ENCODE peak calls at places on chromosome 5, in four cellular contexts. Z, C, U and O are unnamed samples. For H3K36me3, the result is how much of the 10 kb centered on the place peaks cover.

GRCh38 chr5:120447706-120448239 is 16.3 kb upstream of the PRR16 start:
- DNase-seq in Z (no peak), C (no peak), U (peak), O (peak)

GRCh38 chr5:170169996-170170395 is 62.8 kb upstream of the C5orf58 start:
- DNase-seq in C (no peak), U (no peak), Z (no peak), O (no peak)

GRCh38 chr5:174794941-174795672 is 70.7 kb downstream of the MSX2 start:
- DNase-seq in C (no peak), Z (no peak), U (peak), O (peak)

GRCh38 chr5:179120421-179120861 is 60.3 kb downstream of the ZNF354C start:
- DNase-seq in Z (peak), C (no peak), U (no peak), O (no peak)

GRCh38 chr5:53362521-53362941 is 117.9 kb upstream of the FST start:
- DNase-seq in C (peak), U (peak), Z (no peak), O (peak)

GRCh38 chr5:166188482-166188881 is 2103.0 kb upstream of the WWC1 start:
- DNase-seq in Z (no peak), C (no peak), U (no peak), O (no peak)

GRCh38 chr5:96413028-96413427 is 20.0 kb downstream of the PCSK1 start:
- DNase-seq in U (peak), C (no peak), Z (no peak), O (no peak)

GRCh38 chr5:75717082-75717922 is at the start of gene POC5:
- DNase-seq in Z (peak), C (peak), U (peak), O (peak)

GRCh38 chr5:135308752-135309151 is 90.3 kb downstream of the MACROH2A1 start:
- DNase-seq in U (peak), Z (no peak), C (no peak), O (peak)

GRCh38 chr5:121478636-121479035 is 373.0 kb upstream of the FTMT start:
- DNase-seq in U (no peak), Z (no peak), C (no peak), O (no peak)

GRCh38 chr5:74685979-74686631 is 1.1 kb downstream of the HEXB start:
- DNase-seq in U (peak), Z (no peak), C (no peak), O (no peak)

GRCh38 chr5:74679968-74680367 is 5.1 kb upstream of the HEXB start:
- DNase-seq in Z (no peak), U (peak), C (no peak), O (no peak)

GRCh38 chr5:74684900-74685851 is at the start of gene HEXB:
- DNase-seq in C (peak), Z (peak), U (peak), O (peak)

GRCh38 chr5:74686962-74687751 is 2.1 kb downstream of the HEXB start:
- DNase-seq in U (peak), C (no peak), Z (no peak), O (no peak)

GRCh38 chr5:74682636-74683035 is 2.4 kb upstream of the HEXB start:
- DNase-seq in C (no peak), U (peak), Z (no peak), O (no peak)
- H3K4me3 ChIP-seq in C (no peak), U (no peak), Z (no peak), O (no peak)

GRCh38 chr5:113448224-113448623 is 13.4 kb upstream of the TSSK1B start:
- DNase-seq in C (no peak), U (no peak), Z (no peak), O (no peak)
- TF ChIP-seq CTCF in C (no peak), U (no peak), Z (no peak), O (no peak)

GRCh38 chr5:157532022-157532421 is 43.6 kb downstream of the ADAM19 start:
- DNase-seq in Z (no peak), C (no peak), U (no peak), O (no peak)
- H3K36me3 ChIP-seq in Z (under half), C (under half), U (under half), O (half or more)

GRCh38 chr5:43065384-43066230 is 25.5 kb upstream of the ANXA2R start:
- DNase-seq in C (peak), Z (peak), U (peak), O (peak)
- H3K4me3 ChIP-seq in C (peak), Z (peak), U (peak), O (peak)

GRCh38 chr5:77828445-77828844 is 52.3 kb upstream of the TBCA start:
- DNase-seq in U (no peak), C (no peak), Z (no peak), O (no peak)
- TF ChIP-seq CTCF in U (peak), C (peak), Z (no peak), O (peak)

DNA sequence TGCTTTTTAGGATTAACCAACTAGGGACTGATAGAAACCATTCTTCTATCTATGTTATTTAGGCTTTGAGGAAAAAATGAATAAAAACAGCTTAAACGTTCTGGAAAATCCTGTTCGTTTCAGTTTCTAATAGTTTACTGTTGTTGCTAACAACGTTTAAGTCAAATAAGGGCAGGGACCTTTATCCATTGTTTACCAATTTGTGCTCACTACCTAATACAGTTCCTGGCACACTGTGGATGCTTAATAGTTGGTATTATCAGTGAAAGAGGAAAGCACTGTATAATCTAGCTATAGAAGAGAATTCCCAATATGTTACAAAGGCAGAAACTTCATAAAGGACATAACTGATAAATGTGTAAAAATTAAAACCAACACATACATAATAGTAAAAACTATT is 52.5 kb downstream of the ZFR start:
- DNase-seq in C (no peak), Z (no peak), U (no peak), O (no peak)
- H3K36me3 ChIP-seq in C (half or more), Z (half or more), U (under half), O (half or more)

GRCh38 chr5:177495243-177496060 is 2.0 kb downstream of the PDLIM7 start:
- DNase-seq in C (peak), U (peak), Z (peak), O (peak)

GRCh38 chr5:177494356-177495195 is 2.8 kb downstream of the PDLIM7 start:
- DNase-seq in U (peak), Z (peak), C (peak), O (peak)

GRCh38 chr5:177492841-177493240 is 4.6 kb downstream of the PDLIM7 start:
- DNase-seq in C (no peak), U (no peak), Z (no peak), O (no peak)

GRCh38 chr5:177491983-177492746 is 5.2 kb downstream of the PDLIM7 start:
- DNase-seq in Z (no peak), C (no peak), U (no peak), O (no peak)

DNA sequence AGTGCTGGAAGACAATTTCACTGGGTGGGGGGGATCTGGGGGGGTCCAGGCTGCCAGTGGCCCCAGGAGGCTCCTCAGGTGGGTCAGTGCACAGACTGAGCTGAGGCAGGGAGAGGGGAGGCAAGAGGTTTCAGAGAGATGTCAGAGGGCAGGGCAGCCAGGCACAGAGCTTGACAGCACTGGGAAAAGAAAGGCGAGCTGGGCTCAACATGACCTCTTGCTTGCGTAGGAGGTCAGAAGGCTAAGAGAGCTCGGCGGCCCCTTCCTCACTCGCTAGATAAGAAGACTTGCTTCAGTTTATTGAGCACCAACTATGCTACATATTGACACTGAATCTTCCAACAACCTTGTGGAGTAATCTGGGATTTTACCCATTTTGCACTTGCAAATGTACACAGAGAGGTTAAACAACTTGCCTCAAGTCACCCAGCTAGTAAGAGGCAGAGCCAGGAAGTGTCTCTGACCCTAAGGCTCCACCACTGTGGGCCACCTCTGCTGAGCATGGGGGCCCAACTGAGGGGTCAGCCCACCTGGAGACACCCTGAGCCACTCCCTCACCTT is 3.5 kb downstream of the PDLIM7 start:
- DNase-seq in U (no peak), Z (no peak), C (no peak), O (no peak)
- H3K4me3 ChIP-seq in U (peak), Z (no peak), C (no peak), O (peak)

DNA sequence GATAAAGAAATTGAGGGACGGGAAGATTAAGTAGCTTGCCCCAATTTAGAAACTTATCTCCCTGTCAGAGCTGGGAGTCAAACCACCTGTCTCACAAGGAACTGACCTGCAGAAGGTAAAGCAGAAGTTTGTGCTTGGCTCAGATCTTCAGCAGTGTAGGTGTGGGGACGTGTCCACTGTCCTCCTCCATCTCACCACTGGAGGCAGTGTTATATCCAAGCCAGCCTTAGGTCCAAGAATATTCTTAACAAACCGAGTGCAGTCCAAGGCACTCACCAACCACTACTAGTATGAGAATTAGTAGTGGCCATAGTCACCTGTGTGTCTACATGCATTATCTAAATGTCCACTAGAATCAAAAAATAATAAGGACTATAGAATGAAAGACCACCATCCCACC is 86.3 kb upstream of the IRX1 start:
- DNase-seq in Z (no peak), C (no peak), U (no peak), O (no peak)
- TF ChIP-seq CTCF in Z (peak), C (no peak), U (no peak), O (no peak)

DNA sequence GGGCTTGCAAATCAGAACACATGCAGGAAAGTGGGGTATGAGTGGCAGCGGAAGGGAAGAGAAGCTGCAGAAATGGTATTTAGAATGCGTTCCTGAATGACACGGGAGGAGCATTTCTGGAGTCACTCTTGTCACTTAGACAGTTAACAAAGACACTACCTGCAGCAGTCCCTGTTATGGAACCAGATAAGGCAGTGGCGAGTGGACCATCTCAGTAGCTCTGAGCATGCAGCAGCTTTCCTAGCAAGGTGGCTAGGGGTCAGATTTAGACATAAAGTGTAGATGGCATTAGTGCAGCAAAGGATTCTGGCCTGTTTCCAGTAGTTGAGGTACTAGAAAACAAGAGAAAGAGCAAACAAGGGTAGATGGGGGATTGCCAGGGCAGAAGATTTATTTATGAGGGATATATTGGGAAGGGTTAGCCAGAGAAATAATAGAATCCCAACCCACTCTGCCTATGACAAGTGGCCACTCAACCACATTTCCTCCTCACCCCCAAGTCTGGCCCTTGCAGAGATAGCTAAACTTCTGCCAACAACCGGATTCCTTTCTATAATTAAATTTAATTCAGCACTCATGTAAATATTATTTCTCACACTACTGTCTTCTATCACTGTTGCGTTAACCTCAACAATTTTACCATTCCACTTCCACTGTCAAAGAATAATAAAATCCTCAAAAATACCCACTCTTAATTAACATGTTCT is 201.6 kb downstream of the DCP2 start:
- DNase-seq in C (no peak), Z (no peak), U (no peak), O (no peak)
- H3K36me3 ChIP-seq in C (under half), Z (under half), U (under half), O (under half)

GRCh38 chr5:17218353-17219005 is 1.0 kb downstream of the BASP1 start:
- DNase-seq in U (peak), C (no peak), Z (no peak), O (peak)

GRCh38 chr5:17217421-17218352 is at the start of gene BASP1:
- DNase-seq in Z (no peak), C (peak), U (peak), O (peak)

GRCh38 chr5:17216974-17217325 is 481 bp upstream of the BASP1 start:
- DNase-seq in Z (no peak), U (peak), C (no peak), O (peak)

GRCh38 chr5:17219431-17219830 is 2.0 kb downstream of the BASP1 start:
- DNase-seq in U (no peak), C (no peak), Z (no peak), O (no peak)

DNA sequence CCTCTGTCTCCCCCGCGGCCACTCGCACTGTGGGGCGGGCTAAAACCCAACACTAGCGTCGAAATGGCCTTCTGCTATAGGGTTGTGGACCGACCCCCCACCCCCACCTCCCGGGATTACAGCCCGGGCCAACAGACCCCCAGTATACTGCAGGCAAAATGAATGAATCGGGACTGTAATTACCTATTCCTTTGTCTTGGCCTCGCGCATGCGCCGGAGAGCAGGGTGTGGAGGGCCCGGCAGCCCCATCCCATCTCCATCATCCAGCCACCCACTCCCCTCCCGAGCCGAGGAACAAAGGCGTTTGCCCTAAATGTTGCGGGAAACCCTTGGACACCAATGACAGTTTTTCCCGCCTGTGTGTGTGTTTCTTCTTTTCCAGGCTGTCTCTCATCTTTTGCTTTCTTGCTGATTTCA is 1.6 kb downstream of the BASP1 start:
- DNase-seq in Z (no peak), C (no peak), U (peak), O (no peak)
- H3K4me3 ChIP-seq in Z (peak), C (no peak), U (peak), O (peak)